ENCODE peak calls at places on chromosome 5, in five cellular contexts. G is stomach; S is GM12878; R is CD4-positive, alpha-beta memory T cell; Z is fibroblast of lung. V is an unnamed sample. For H3K4me1, the result is how much of the 10 kb centered on the place peaks cover.

GRCh38 chr5:74055446-74056097 is 429.6 kb downstream of the ARHGEF28 start:
- DNase-seq in G (no peak), S (no peak), R (no peak), Z (no peak), V (no peak)

GRCh38 chr5:36200513-36200912 is 41.2 kb downstream of the NADK2 start:
- DNase-seq in G (no peak), S (no peak), R (no peak), Z (no peak), V (no peak)

GRCh38 chr5:122775713-122776084 is 819 bp downstream of the SNX2 start:
- DNase-seq in G (no peak), S (no peak), R (no peak), Z (peak), V (no peak)

GRCh38 chr5:114360816-114361723 is 800 bp upstream of the KCNN2 start:
- DNase-seq in G (no peak), S (no peak), R (no peak), Z (peak), V (no peak)

GRCh38 chr5:144150996-144151395 is 19.5 kb downstream of the YIPF5 start:
- DNase-seq in G (no peak), S (no peak), R (no peak), Z (no peak), V (no peak)

GRCh38 chr5:142841511-142842255 is 71.5 kb downstream of the ARHGAP26 start:
- DNase-seq in G (no peak), S (no peak), R (no peak), Z (peak), V (no peak)

GRCh38 chr5:122845253-122846050 is at the start of gene SNX24:
- DNase-seq in G (peak), S (no peak), R (peak), Z (peak), V (peak)

GRCh38 chr5:37197340-37198050 is 51.7 kb downstream of the CPLANE1 start:
- DNase-seq in G (no peak), S (no peak), R (peak), Z (peak), V (peak)

GRCh38 chr5:163841-164240 is 27.5 kb upstream of the LRRC14B start:
- DNase-seq in G (no peak), S (no peak), R (no peak), Z (no peak), V (no peak)

GRCh38 chr5:114419941-114420340 is 58.1 kb downstream of the KCNN2 start:
- DNase-seq in G (no peak), S (no peak), R (no peak), Z (peak), V (no peak)

GRCh38 chr5:110361501-110361900 is 365.0 kb downstream of the TMEM232 start:
- DNase-seq in G (no peak), S (no peak), R (no peak), Z (no peak), V (no peak)

GRCh38 chr5:164370841-164371240 is 865.4 kb downstream of the MAT2B start:
- DNase-seq in G (no peak), S (no peak), R (no peak), Z (no peak), V (no peak)

GRCh38 chr5:131264453-131265200 is 774 bp downstream of the CDC42SE2 start:
- DNase-seq in G (peak), S (no peak), R (no peak), Z (no peak), V (peak)

GRCh38 chr5:170603578-170604565 is 100.1 kb downstream of the KCNIP1 start:
- DNase-seq in G (no peak), S (no peak), R (no peak), Z (peak), V (no peak)

GRCh38 chr5:124236366-124237231 is 509.8 kb downstream of the ZNF608 start:
- DNase-seq in G (no peak), S (no peak), R (no peak), Z (peak), V (no peak)
- H3K27ac ChIP-seq in G (no peak), S (no peak), R (no peak), Z (no peak), V (no peak)

GRCh38 chr5:134142806-134143205 is 28.3 kb downstream of the TCF7 start:
- DNase-seq in G (peak), S (no peak), R (no peak), Z (no peak), V (no peak)
- H3K4me1 ChIP-seq in G (under half), S (under half), R (under half), Z (under half), V (under half)

GRCh38 chr5:149271717-149272558 is at the start of gene AFAP1L1:
- DNase-seq in G (peak), S (no peak), R (no peak), Z (no peak), V (peak)
- H3K27ac ChIP-seq in G (peak), S (no peak), R (no peak), Z (peak), V (no peak)

GRCh38 chr5:157566902-157567489 is 8.6 kb downstream of the ADAM19 start:
- DNase-seq in G (no peak), S (no peak), R (no peak), Z (no peak), V (no peak)
- H3K4me1 ChIP-seq in G (half or more), S (under half), R (half or more), Z (under half), V (under half)

GRCh38 chr5:31193591-31194457 is at the start of gene CDH6:
- DNase-seq in G (no peak), S (no peak), R (no peak), Z (peak), V (no peak)

GRCh38 chr5:31194458-31194808 is 947 bp downstream of the CDH6 start:
- DNase-seq in G (no peak), S (no peak), R (no peak), Z (peak), V (no peak)

GRCh38 chr5:31196309-31196708 is 2.8 kb downstream of the CDH6 start:
- DNase-seq in G (no peak), S (no peak), R (no peak), Z (peak), V (no peak)

GRCh38 chr5:31194892-31195291 is 1.4 kb downstream of the CDH6 start:
- DNase-seq in G (no peak), S (no peak), R (no peak), Z (no peak), V (no peak)

DNA sequence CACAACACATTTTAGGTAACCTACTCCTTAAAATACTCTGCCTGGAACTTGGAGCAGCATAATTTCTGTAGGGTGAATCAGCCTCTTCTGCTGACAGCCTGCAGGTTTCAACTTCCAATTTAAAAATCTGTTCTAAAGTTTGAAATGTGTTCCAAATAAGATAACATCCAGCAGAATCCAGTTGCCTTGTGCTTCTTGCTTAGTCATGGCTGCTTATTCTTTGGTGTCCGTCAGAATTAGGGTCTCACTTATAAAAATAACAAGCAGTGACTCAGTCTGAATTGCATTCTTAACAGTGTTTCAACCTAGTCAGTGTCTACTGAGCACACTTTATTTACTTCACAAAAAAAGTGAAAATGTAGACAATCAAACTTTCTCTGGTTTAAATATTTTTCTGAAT is 3.7 kb downstream of the CDH6 start:
- DNase-seq in G (no peak), S (no peak), R (no peak), Z (peak), V (no peak)
- H3K27ac ChIP-seq in G (no peak), S (no peak), R (no peak), Z (no peak), V (no peak)